ENCODE peak calls at places on chromosomes 7 and 10, in eight cellular contexts. One of them, this sample, is unnamed.

GRCh38 chr7:131753620-131754222 is 197.3 kb upstream of the PODXL start:
- DNase-seq in cardiac fibroblast: peak
- DNase-seq in activated CD8-positive, alpha-beta T cell treated with anti-CD3 and anti-CD28 coated beads for 36 hours: no peak
- DNase-seq in HFFc6: no peak
- DNase-seq in endothelial cell: peak
- DNase-seq in GM13977: no peak
- DNase-seq in CD4-positive, alpha-beta T cell: no peak
- DNase-seq in MCF 10A: peak
- DNase-seq in this sample: no peak

GRCh38 chr10:126171555-126171954 is 216.7 kb downstream of the ADAM12 start:
- DNase-seq in cardiac fibroblast: peak
- DNase-seq in activated CD8-positive, alpha-beta T cell treated with anti-CD3 and anti-CD28 coated beads for 36 hours: no peak
- DNase-seq in endothelial cell: no peak
- DNase-seq in MCF 10A: no peak
- DNase-seq in HFFc6: peak
- DNase-seq in CD4-positive, alpha-beta T cell: no peak
- DNase-seq in GM13977: no peak
- DNase-seq in this sample: no peak

GRCh38 chr7:44279731-44280505 is 45.5 kb downstream of the CAMK2B start:
- DNase-seq in CD4-positive, alpha-beta T cell: peak
- DNase-seq in cardiac fibroblast: no peak
- DNase-seq in endothelial cell: no peak
- DNase-seq in activated CD8-positive, alpha-beta T cell treated with anti-CD3 and anti-CD28 coated beads for 36 hours: no peak
- DNase-seq in HFFc6: no peak
- DNase-seq in MCF 10A: no peak
- DNase-seq in GM13977: no peak
- DNase-seq in this sample: no peak

GRCh38 chr10:3535001-3535400 is 250.0 kb downstream of the KLF6 start:
- DNase-seq in GM13977: no peak
- DNase-seq in cardiac fibroblast: no peak
- DNase-seq in activated CD8-positive, alpha-beta T cell treated with anti-CD3 and anti-CD28 coated beads for 36 hours: no peak
- DNase-seq in HFFc6: no peak
- DNase-seq in MCF 10A: no peak
- DNase-seq in CD4-positive, alpha-beta T cell: no peak
- DNase-seq in endothelial cell: no peak
- DNase-seq in this sample: no peak

GRCh38 chr10:35089641-35090161 is 440 bp downstream of the CUL2 start:
- DNase-seq in cardiac fibroblast: peak
- DNase-seq in activated CD8-positive, alpha-beta T cell treated with anti-CD3 and anti-CD28 coated beads for 36 hours: peak
- DNase-seq in HFFc6: no peak
- DNase-seq in MCF 10A: peak
- DNase-seq in endothelial cell: no peak
- DNase-seq in CD4-positive, alpha-beta T cell: no peak
- DNase-seq in GM13977: peak
- DNase-seq in this sample: peak

GRCh38 chr7:28748934-28749584 is 209.1 kb downstream of the TRIL start:
- DNase-seq in CD4-positive, alpha-beta T cell: no peak
- DNase-seq in activated CD8-positive, alpha-beta T cell treated with anti-CD3 and anti-CD28 coated beads for 36 hours: peak
- DNase-seq in MCF 10A: peak
- DNase-seq in HFFc6: peak
- DNase-seq in endothelial cell: no peak
- DNase-seq in GM13977: no peak
- DNase-seq in cardiac fibroblast: peak
- DNase-seq in this sample: peak

GRCh38 chr7:94420321-94420720 is 25.6 kb downstream of the COL1A2 start:
- DNase-seq in CD4-positive, alpha-beta T cell: no peak
- DNase-seq in activated CD8-positive, alpha-beta T cell treated with anti-CD3 and anti-CD28 coated beads for 36 hours: no peak
- DNase-seq in HFFc6: no peak
- DNase-seq in GM13977: no peak
- DNase-seq in cardiac fibroblast: peak
- DNase-seq in MCF 10A: no peak
- DNase-seq in endothelial cell: no peak
- DNase-seq in this sample: no peak

GRCh38 chr7:78585958-78586357 is 787.4 kb downstream of the PHTF2 start:
- DNase-seq in HFFc6: no peak
- DNase-seq in GM13977: no peak
- DNase-seq in MCF 10A: peak
- DNase-seq in CD4-positive, alpha-beta T cell: no peak
- DNase-seq in cardiac fibroblast: peak
- DNase-seq in endothelial cell: no peak
- DNase-seq in activated CD8-positive, alpha-beta T cell treated with anti-CD3 and anti-CD28 coated beads for 36 hours: no peak
- DNase-seq in this sample: no peak

GRCh38 chr7:108142675-108143259 is 12.6 kb upstream of the LAMB4 start:
- DNase-seq in CD4-positive, alpha-beta T cell: no peak
- DNase-seq in activated CD8-positive, alpha-beta T cell treated with anti-CD3 and anti-CD28 coated beads for 36 hours: no peak
- DNase-seq in HFFc6: no peak
- DNase-seq in MCF 10A: no peak
- DNase-seq in GM13977: no peak
- DNase-seq in cardiac fibroblast: no peak
- DNase-seq in endothelial cell: no peak
- DNase-seq in this sample: no peak

GRCh38 chr7:140238778-140239652 is 62.2 kb upstream of the KDM7A start:
- DNase-seq in HFFc6: no peak
- DNase-seq in MCF 10A: peak
- DNase-seq in CD4-positive, alpha-beta T cell: no peak
- DNase-seq in endothelial cell: no peak
- DNase-seq in activated CD8-positive, alpha-beta T cell treated with anti-CD3 and anti-CD28 coated beads for 36 hours: no peak
- DNase-seq in cardiac fibroblast: no peak
- DNase-seq in GM13977: no peak
- DNase-seq in this sample: no peak

GRCh38 chr7:82323806-82324205 is 119.8 kb downstream of the CACNA2D1 start:
- DNase-seq in HFFc6: peak
- DNase-seq in endothelial cell: no peak
- DNase-seq in CD4-positive, alpha-beta T cell: no peak
- DNase-seq in GM13977: no peak
- DNase-seq in cardiac fibroblast: no peak
- DNase-seq in MCF 10A: no peak
- DNase-seq in activated CD8-positive, alpha-beta T cell treated with anti-CD3 and anti-CD28 coated beads for 36 hours: no peak
- DNase-seq in this sample: no peak

GRCh38 chr7:88040694-88041093 is 106.6 kb downstream of the ADAM22 start:
- DNase-seq in HFFc6: no peak
- DNase-seq in endothelial cell: no peak
- DNase-seq in MCF 10A: peak
- DNase-seq in activated CD8-positive, alpha-beta T cell treated with anti-CD3 and anti-CD28 coated beads for 36 hours: no peak
- DNase-seq in cardiac fibroblast: peak
- DNase-seq in GM13977: no peak
- DNase-seq in CD4-positive, alpha-beta T cell: no peak
- DNase-seq in this sample: no peak

GRCh38 chr10:12430406-12430982 is 81.1 kb downstream of the CAMK1D start:
- DNase-seq in cardiac fibroblast: no peak
- DNase-seq in MCF 10A: no peak
- DNase-seq in HFFc6: no peak
- DNase-seq in GM13977: no peak
- DNase-seq in CD4-positive, alpha-beta T cell: no peak
- DNase-seq in endothelial cell: no peak
- DNase-seq in activated CD8-positive, alpha-beta T cell treated with anti-CD3 and anti-CD28 coated beads for 36 hours: no peak
- DNase-seq in this sample: no peak

GRCh38 chr7:107232568-107233090 is 63.8 kb downstream of the HBP1 start:
- DNase-seq in HFFc6: peak
- DNase-seq in GM13977: no peak
- DNase-seq in MCF 10A: no peak
- DNase-seq in cardiac fibroblast: peak
- DNase-seq in activated CD8-positive, alpha-beta T cell treated with anti-CD3 and anti-CD28 coated beads for 36 hours: no peak
- DNase-seq in CD4-positive, alpha-beta T cell: no peak
- DNase-seq in endothelial cell: no peak
- DNase-seq in this sample: no peak

GRCh38 chr7:80249619-80250305 is 115.1 kb downstream of the GNAI1 start:
- DNase-seq in MCF 10A: no peak
- DNase-seq in activated CD8-positive, alpha-beta T cell treated with anti-CD3 and anti-CD28 coated beads for 36 hours: no peak
- DNase-seq in HFFc6: peak
- DNase-seq in endothelial cell: no peak
- DNase-seq in cardiac fibroblast: no peak
- DNase-seq in GM13977: no peak
- DNase-seq in CD4-positive, alpha-beta T cell: no peak
- DNase-seq in this sample: no peak

GRCh38 chr7:159126496-159127345 is 17.9 kb downstream of the VIPR2 start:
- DNase-seq in endothelial cell: no peak
- DNase-seq in HFFc6: no peak
- DNase-seq in cardiac fibroblast: no peak
- DNase-seq in MCF 10A: no peak
- DNase-seq in GM13977: no peak
- DNase-seq in CD4-positive, alpha-beta T cell: peak
- DNase-seq in activated CD8-positive, alpha-beta T cell treated with anti-CD3 and anti-CD28 coated beads for 36 hours: no peak
- DNase-seq in this sample: no peak

GRCh38 chr10:79377557-79378382 is 30.5 kb downstream of the PPIF start:
- DNase-seq in activated CD8-positive, alpha-beta T cell treated with anti-CD3 and anti-CD28 coated beads for 36 hours: no peak
- DNase-seq in GM13977: no peak
- DNase-seq in MCF 10A: no peak
- DNase-seq in HFFc6: no peak
- DNase-seq in endothelial cell: no peak
- DNase-seq in cardiac fibroblast: no peak
- DNase-seq in CD4-positive, alpha-beta T cell: peak
- DNase-seq in this sample: no peak

GRCh38 chr7:118496138-118496644 is 271.7 kb downstream of the ANKRD7 start:
- DNase-seq in GM13977: no peak
- DNase-seq in activated CD8-positive, alpha-beta T cell treated with anti-CD3 and anti-CD28 coated beads for 36 hours: no peak
- DNase-seq in CD4-positive, alpha-beta T cell: no peak
- DNase-seq in MCF 10A: no peak
- DNase-seq in cardiac fibroblast: no peak
- DNase-seq in endothelial cell: no peak
- DNase-seq in HFFc6: no peak
- DNase-seq in this sample: no peak

GRCh38 chr10:131274883-131275282 is 36.6 kb downstream of the TCERG1L start:
- DNase-seq in endothelial cell: no peak
- DNase-seq in cardiac fibroblast: no peak
- DNase-seq in GM13977: no peak
- DNase-seq in HFFc6: no peak
- DNase-seq in activated CD8-positive, alpha-beta T cell treated with anti-CD3 and anti-CD28 coated beads for 36 hours: no peak
- DNase-seq in CD4-positive, alpha-beta T cell: no peak
- DNase-seq in MCF 10A: no peak
- DNase-seq in this sample: no peak

GRCh38 chr7:133253522-133253882 is 624 bp downstream of the EXOC4 start:
- DNase-seq in GM13977: no peak
- DNase-seq in CD4-positive, alpha-beta T cell: no peak
- DNase-seq in MCF 10A: peak
- DNase-seq in endothelial cell: peak
- DNase-seq in HFFc6: no peak
- DNase-seq in cardiac fibroblast: peak
- DNase-seq in activated CD8-positive, alpha-beta T cell treated with anti-CD3 and anti-CD28 coated beads for 36 hours: peak
- DNase-seq in this sample: peak

GRCh38 chr7:157682064-157682945 is 345.5 kb downstream of the DNAJB6 start:
- DNase-seq in cardiac fibroblast: no peak
- DNase-seq in HFFc6: no peak
- DNase-seq in activated CD8-positive, alpha-beta T cell treated with anti-CD3 and anti-CD28 coated beads for 36 hours: no peak
- DNase-seq in endothelial cell: no peak
- DNase-seq in GM13977: no peak
- DNase-seq in CD4-positive, alpha-beta T cell: no peak
- DNase-seq in MCF 10A: no peak
- DNase-seq in this sample: peak

GRCh38 chr7:127879436-127879835 is 151.8 kb downstream of the LRRC4 start:
- DNase-seq in GM13977: no peak
- DNase-seq in HFFc6: no peak
- DNase-seq in endothelial cell: no peak
- DNase-seq in cardiac fibroblast: no peak
- DNase-seq in MCF 10A: no peak
- DNase-seq in activated CD8-positive, alpha-beta T cell treated with anti-CD3 and anti-CD28 coated beads for 36 hours: no peak
- DNase-seq in CD4-positive, alpha-beta T cell: no peak
- DNase-seq in this sample: no peak

GRCh38 chr7:1725199-1725701 is 55.2 kb downstream of the ELFN1 start:
- DNase-seq in endothelial cell: no peak
- DNase-seq in activated CD8-positive, alpha-beta T cell treated with anti-CD3 and anti-CD28 coated beads for 36 hours: no peak
- DNase-seq in CD4-positive, alpha-beta T cell: no peak
- DNase-seq in MCF 10A: no peak
- DNase-seq in cardiac fibroblast: peak
- DNase-seq in HFFc6: no peak
- DNase-seq in GM13977: no peak
- DNase-seq in this sample: peak

GRCh38 chr7:49791089-49791741 is 17.8 kb downstream of the VWC2 start:
- DNase-seq in endothelial cell: peak
- DNase-seq in HFFc6: no peak
- DNase-seq in activated CD8-positive, alpha-beta T cell treated with anti-CD3 and anti-CD28 coated beads for 36 hours: peak
- DNase-seq in MCF 10A: peak
- DNase-seq in cardiac fibroblast: no peak
- DNase-seq in CD4-positive, alpha-beta T cell: no peak
- DNase-seq in GM13977: peak
- DNase-seq in this sample: no peak
- TF ChIP-seq CTCF in endothelial cell: no peak
- TF ChIP-seq CTCF in HFFc6: no peak
- TF ChIP-seq CTCF in activated CD8-positive, alpha-beta T cell treated with anti-CD3 and anti-CD28 coated beads for 36 hours: no peak
- TF ChIP-seq CTCF in MCF 10A: peak
- TF ChIP-seq CTCF in cardiac fibroblast: no peak
- TF ChIP-seq CTCF in CD4-positive, alpha-beta T cell: no peak
- TF ChIP-seq CTCF in GM13977: peak
- TF ChIP-seq CTCF in this sample: peak

GRCh38 chr7:92698237-92698841 is 108.1 kb upstream of the FAM133B start:
- DNase-seq in cardiac fibroblast: peak
- DNase-seq in endothelial cell: no peak
- DNase-seq in activated CD8-positive, alpha-beta T cell treated with anti-CD3 and anti-CD28 coated beads for 36 hours: no peak
- DNase-seq in CD4-positive, alpha-beta T cell: no peak
- DNase-seq in MCF 10A: peak
- DNase-seq in HFFc6: peak
- DNase-seq in GM13977: no peak
- DNase-seq in this sample: no peak
- TF ChIP-seq CTCF in cardiac fibroblast: no peak
- TF ChIP-seq CTCF in endothelial cell: no peak
- TF ChIP-seq CTCF in activated CD8-positive, alpha-beta T cell treated with anti-CD3 and anti-CD28 coated beads for 36 hours: no peak
- TF ChIP-seq CTCF in CD4-positive, alpha-beta T cell: no peak
- TF ChIP-seq CTCF in MCF 10A: no peak
- TF ChIP-seq CTCF in HFFc6: peak
- TF ChIP-seq CTCF in GM13977: no peak
- TF ChIP-seq CTCF in this sample: no peak

GRCh38 chr10:104127411-104127810 is 5.4 kb downstream of the SFR1 start:
- DNase-seq in HFFc6: no peak
- DNase-seq in cardiac fibroblast: no peak
- DNase-seq in CD4-positive, alpha-beta T cell: no peak
- DNase-seq in endothelial cell: no peak
- DNase-seq in MCF 10A: peak
- DNase-seq in GM13977: no peak
- DNase-seq in activated CD8-positive, alpha-beta T cell treated with anti-CD3 and anti-CD28 coated beads for 36 hours: peak
- DNase-seq in this sample: peak
- TF ChIP-seq CTCF in HFFc6: peak
- TF ChIP-seq CTCF in cardiac fibroblast: peak
- TF ChIP-seq CTCF in CD4-positive, alpha-beta T cell: no peak
- TF ChIP-seq CTCF in endothelial cell: peak
- TF ChIP-seq CTCF in MCF 10A: no peak
- TF ChIP-seq CTCF in GM13977: no peak
- TF ChIP-seq CTCF in activated CD8-positive, alpha-beta T cell treated with anti-CD3 and anti-CD28 coated beads for 36 hours: peak
- TF ChIP-seq CTCF in this sample: peak

DNA sequence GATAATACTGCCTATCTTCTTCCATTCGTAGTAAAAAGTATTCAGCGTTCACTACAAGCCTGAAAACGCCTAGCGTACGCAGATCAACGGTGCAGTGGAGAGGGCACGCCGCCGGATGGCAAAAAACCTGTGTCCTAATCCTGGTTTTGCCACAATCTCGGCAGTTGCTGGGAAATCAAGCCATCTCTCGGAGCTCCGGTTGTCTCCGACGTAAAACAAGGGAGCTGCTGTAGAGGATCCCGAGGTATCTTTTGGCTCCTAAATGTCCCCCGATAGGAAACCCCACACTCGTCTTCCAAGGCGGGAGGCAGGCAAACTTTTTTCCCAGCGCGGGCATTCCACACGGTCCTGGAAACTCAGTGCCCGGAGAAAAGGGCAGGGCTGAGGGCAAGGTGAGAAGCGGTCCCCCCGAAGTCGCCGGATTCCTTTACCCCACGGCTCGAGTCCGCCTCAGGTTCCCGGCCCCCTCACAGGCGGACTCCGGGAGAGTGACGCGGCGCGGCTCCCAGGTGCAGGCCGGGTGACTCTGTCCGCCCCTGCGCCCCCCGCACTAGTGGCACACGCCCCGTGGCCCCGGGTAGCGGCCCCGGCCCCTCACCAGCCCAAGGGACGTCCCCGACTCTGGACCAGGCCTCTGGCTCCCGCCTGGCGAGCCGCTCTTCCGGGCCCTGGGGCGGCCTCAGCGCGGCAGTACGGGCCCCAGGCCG is 649 bp downstream of the IDE start:
- DNase-seq in activated CD8-positive, alpha-beta T cell treated with anti-CD3 and anti-CD28 coated beads for 36 hours: peak
- DNase-seq in MCF 10A: peak
- DNase-seq in GM13977: peak
- DNase-seq in cardiac fibroblast: peak
- DNase-seq in HFFc6: peak
- DNase-seq in CD4-positive, alpha-beta T cell: peak
- DNase-seq in endothelial cell: peak
- DNase-seq in this sample: peak
- TF ChIP-seq CTCF in activated CD8-positive, alpha-beta T cell treated with anti-CD3 and anti-CD28 coated beads for 36 hours: no peak
- TF ChIP-seq CTCF in MCF 10A: peak
- TF ChIP-seq CTCF in GM13977: no peak
- TF ChIP-seq CTCF in cardiac fibroblast: peak
- TF ChIP-seq CTCF in HFFc6: no peak
- TF ChIP-seq CTCF in CD4-positive, alpha-beta T cell: no peak
- TF ChIP-seq CTCF in endothelial cell: no peak
- TF ChIP-seq CTCF in this sample: peak